ENCODE peak calls at places on chromosomes 5 and 9, in six cellular contexts. One of them, this sample, is unnamed.

GRCh38 chr9:115146581-115147021 is 28.6 kb upstream of the TNC start:
- DNase-seq in transverse colon: no peak
- DNase-seq in colonic mucosa: no peak
- DNase-seq in endodermal cell: no peak
- DNase-seq in cardiac fibroblast: peak
- DNase-seq in right cardiac atrium: no peak
- DNase-seq in this sample: no peak

GRCh38 chr9:22976454-22976853 is 529.8 kb downstream of the DMRTA1 start:
- DNase-seq in transverse colon: no peak
- DNase-seq in colonic mucosa: no peak
- DNase-seq in endodermal cell: no peak
- DNase-seq in cardiac fibroblast: peak
- DNase-seq in right cardiac atrium: no peak
- DNase-seq in this sample: no peak

GRCh38 chr5:176578391-176578808 is 29.3 kb downstream of the CDHR2 start:
- DNase-seq in transverse colon: peak
- DNase-seq in colonic mucosa: peak
- DNase-seq in endodermal cell: peak
- DNase-seq in cardiac fibroblast: peak
- DNase-seq in right cardiac atrium: no peak
- DNase-seq in this sample: peak

GRCh38 chr9:22052376-22052945 is 43.4 kb upstream of the CDKN2B start:
- DNase-seq in transverse colon: no peak
- DNase-seq in colonic mucosa: no peak
- DNase-seq in endodermal cell: no peak
- DNase-seq in cardiac fibroblast: peak
- DNase-seq in right cardiac atrium: no peak
- DNase-seq in this sample: no peak

GRCh38 chr5:140311011-140311467 is 8.1 kb upstream of the PFDN1 start:
- DNase-seq in transverse colon: no peak
- DNase-seq in colonic mucosa: peak
- DNase-seq in endodermal cell: no peak
- DNase-seq in cardiac fibroblast: peak
- DNase-seq in right cardiac atrium: no peak
- DNase-seq in this sample: no peak

GRCh38 chr5:95718203-95718602 is 12.9 kb upstream of the RHOBTB3 start:
- DNase-seq in transverse colon: no peak
- DNase-seq in colonic mucosa: no peak
- DNase-seq in endodermal cell: no peak
- DNase-seq in cardiac fibroblast: no peak
- DNase-seq in right cardiac atrium: no peak
- DNase-seq in this sample: no peak

GRCh38 chr5:142644127-142644526 is 41.8 kb downstream of the FGF1 start:
- DNase-seq in transverse colon: no peak
- DNase-seq in colonic mucosa: no peak
- DNase-seq in endodermal cell: no peak
- DNase-seq in cardiac fibroblast: peak
- DNase-seq in right cardiac atrium: no peak
- DNase-seq in this sample: no peak

GRCh38 chr9:130682490-130683121 is 11.0 kb upstream of the EXOSC2 start:
- DNase-seq in transverse colon: peak
- DNase-seq in colonic mucosa: peak
- DNase-seq in endodermal cell: peak
- DNase-seq in cardiac fibroblast: peak
- DNase-seq in right cardiac atrium: peak
- DNase-seq in this sample: peak

GRCh38 chr9:121972501-121972981 is 120.6 kb downstream of the TTLL11 start:
- DNase-seq in transverse colon: peak
- DNase-seq in colonic mucosa: peak
- DNase-seq in endodermal cell: no peak
- DNase-seq in cardiac fibroblast: peak
- DNase-seq in right cardiac atrium: no peak
- DNase-seq in this sample: no peak

GRCh38 chr9:120348951-120349429 is 231.0 kb downstream of the CDK5RAP2 start:
- DNase-seq in transverse colon: no peak
- DNase-seq in colonic mucosa: no peak
- DNase-seq in endodermal cell: peak
- DNase-seq in cardiac fibroblast: peak
- DNase-seq in right cardiac atrium: peak
- DNase-seq in this sample: peak

GRCh38 chr9:97858393-97858713 is 5.3 kb downstream of the FOXE1 start:
- DNase-seq in transverse colon: no peak
- DNase-seq in colonic mucosa: no peak
- DNase-seq in endodermal cell: no peak
- DNase-seq in cardiac fibroblast: no peak
- DNase-seq in right cardiac atrium: no peak
- DNase-seq in this sample: no peak

GRCh38 chr9:115158666-115159481 is 40.9 kb upstream of the TNC start:
- DNase-seq in transverse colon: no peak
- DNase-seq in colonic mucosa: no peak
- DNase-seq in endodermal cell: no peak
- DNase-seq in cardiac fibroblast: peak
- DNase-seq in right cardiac atrium: no peak
- DNase-seq in this sample: no peak

GRCh38 chr5:68656936-68657857 is 436.6 kb upstream of the SLC30A5 start:
- DNase-seq in transverse colon: no peak
- DNase-seq in colonic mucosa: no peak
- DNase-seq in endodermal cell: peak
- DNase-seq in cardiac fibroblast: no peak
- DNase-seq in right cardiac atrium: no peak
- DNase-seq in this sample: no peak

GRCh38 chr9:19631181-19631580 is 157.7 kb downstream of the SLC24A2 start:
- DNase-seq in transverse colon: no peak
- DNase-seq in colonic mucosa: no peak
- DNase-seq in endodermal cell: no peak
- DNase-seq in cardiac fibroblast: no peak
- DNase-seq in right cardiac atrium: no peak
- DNase-seq in this sample: no peak

GRCh38 chr9:2810424-2811075 is 33.3 kb downstream of the PUM3 start:
- DNase-seq in transverse colon: no peak
- DNase-seq in colonic mucosa: no peak
- DNase-seq in endodermal cell: peak
- DNase-seq in cardiac fibroblast: no peak
- DNase-seq in right cardiac atrium: no peak
- DNase-seq in this sample: no peak

GRCh38 chr5:132365213-132365612 is 4.3 kb upstream of the SLC22A5 start:
- DNase-seq in transverse colon: no peak
- DNase-seq in colonic mucosa: no peak
- DNase-seq in endodermal cell: no peak
- DNase-seq in cardiac fibroblast: peak
- DNase-seq in right cardiac atrium: no peak
- DNase-seq in this sample: no peak

GRCh38 chr5:5572010-5572982 is 149.8 kb downstream of the ICE1 start:
- DNase-seq in transverse colon: peak
- DNase-seq in colonic mucosa: no peak
- DNase-seq in endodermal cell: no peak
- DNase-seq in cardiac fibroblast: no peak
- DNase-seq in right cardiac atrium: peak
- DNase-seq in this sample: peak

GRCh38 chr5:126450388-126450787 is 27.2 kb downstream of the GRAMD2B start:
- DNase-seq in transverse colon: no peak
- DNase-seq in colonic mucosa: no peak
- DNase-seq in endodermal cell: no peak
- DNase-seq in cardiac fibroblast: peak
- DNase-seq in right cardiac atrium: no peak
- DNase-seq in this sample: no peak

GRCh38 chr9:123483191-123483803 is 127.3 kb downstream of the CRB2 start:
- DNase-seq in transverse colon: no peak
- DNase-seq in colonic mucosa: peak
- DNase-seq in endodermal cell: peak
- DNase-seq in cardiac fibroblast: no peak
- DNase-seq in right cardiac atrium: no peak
- DNase-seq in this sample: peak

GRCh38 chr5:159133041-159133741 is 33.5 kb upstream of the EBF1 start:
- DNase-seq in transverse colon: no peak
- DNase-seq in colonic mucosa: no peak
- DNase-seq in endodermal cell: no peak
- DNase-seq in cardiac fibroblast: peak
- DNase-seq in right cardiac atrium: peak
- DNase-seq in this sample: no peak

GRCh38 chr9:23492126-23493002 is 333.7 kb downstream of the ELAVL2 start:
- DNase-seq in transverse colon: no peak
- DNase-seq in colonic mucosa: peak
- DNase-seq in endodermal cell: peak
- DNase-seq in cardiac fibroblast: peak
- DNase-seq in right cardiac atrium: no peak
- DNase-seq in this sample: peak

GRCh38 chr5:151469992-151470391 is 22.6 kb downstream of the SLC36A1 start:
- DNase-seq in transverse colon: no peak
- DNase-seq in colonic mucosa: no peak
- DNase-seq in endodermal cell: no peak
- DNase-seq in cardiac fibroblast: no peak
- DNase-seq in right cardiac atrium: no peak
- DNase-seq in this sample: no peak

GRCh38 chr9:95284667-95285066 is 32.8 kb downstream of the FANCC start:
- DNase-seq in transverse colon: no peak
- DNase-seq in colonic mucosa: no peak
- DNase-seq in endodermal cell: no peak
- DNase-seq in cardiac fibroblast: no peak
- DNase-seq in right cardiac atrium: no peak
- DNase-seq in this sample: no peak

GRCh38 chr9:86349271-86349670 is 4.9 kb downstream of the TUT7 start:
- DNase-seq in transverse colon: no peak
- DNase-seq in colonic mucosa: no peak
- DNase-seq in endodermal cell: no peak
- DNase-seq in cardiac fibroblast: peak
- DNase-seq in right cardiac atrium: no peak
- DNase-seq in this sample: no peak

GRCh38 chr5:53091304-53091703 is 18.3 kb downstream of the MOCS2 start:
- DNase-seq in transverse colon: no peak
- DNase-seq in colonic mucosa: no peak
- DNase-seq in endodermal cell: no peak
- DNase-seq in cardiac fibroblast: peak
- DNase-seq in right cardiac atrium: no peak
- DNase-seq in this sample: no peak

GRCh38 chr5:66472010-66472409 is 124.2 kb upstream of the MAST4 start:
- DNase-seq in transverse colon: no peak
- DNase-seq in colonic mucosa: no peak
- DNase-seq in endodermal cell: no peak
- DNase-seq in cardiac fibroblast: no peak
- DNase-seq in right cardiac atrium: no peak
- DNase-seq in this sample: no peak

GRCh38 chr9:115107701-115108100 is 10.3 kb downstream of the TNC start:
- DNase-seq in transverse colon: no peak
- DNase-seq in colonic mucosa: no peak
- DNase-seq in endodermal cell: no peak
- DNase-seq in cardiac fibroblast: no peak
- DNase-seq in right cardiac atrium: no peak
- DNase-seq in this sample: no peak

GRCh38 chr5:116672203-116672602 is 97.6 kb upstream of the SEMA6A start:
- DNase-seq in transverse colon: no peak
- DNase-seq in colonic mucosa: no peak
- DNase-seq in endodermal cell: no peak
- DNase-seq in cardiac fibroblast: no peak
- DNase-seq in right cardiac atrium: no peak
- DNase-seq in this sample: no peak

GRCh38 chr9:72524820-72525539 is 3.6 kb downstream of the TMC1 start:
- DNase-seq in transverse colon: peak
- DNase-seq in colonic mucosa: peak
- DNase-seq in endodermal cell: peak
- DNase-seq in cardiac fibroblast: peak
- DNase-seq in right cardiac atrium: no peak
- DNase-seq in this sample: peak

GRCh38 chr9:78054180-78054579 is 22.6 kb upstream of the GNAQ start:
- DNase-seq in transverse colon: peak
- DNase-seq in colonic mucosa: no peak
- DNase-seq in endodermal cell: no peak
- DNase-seq in cardiac fibroblast: no peak
- DNase-seq in right cardiac atrium: no peak
- DNase-seq in this sample: no peak

GRCh38 chr5:39714036-39714698 is 289.4 kb upstream of the DAB2 start:
- DNase-seq in transverse colon: peak
- DNase-seq in colonic mucosa: peak
- DNase-seq in endodermal cell: peak
- DNase-seq in cardiac fibroblast: peak
- DNase-seq in right cardiac atrium: no peak
- DNase-seq in this sample: peak

GRCh38 chr5:58392491-58392890 is 67.4 kb downstream of the PLK2 start:
- DNase-seq in transverse colon: no peak
- DNase-seq in colonic mucosa: no peak
- DNase-seq in endodermal cell: no peak
- DNase-seq in cardiac fibroblast: no peak
- DNase-seq in right cardiac atrium: no peak
- DNase-seq in this sample: no peak

GRCh38 chr5:116479776-116480675 is 94.6 kb downstream of the SEMA6A start:
- DNase-seq in transverse colon: no peak
- DNase-seq in colonic mucosa: no peak
- DNase-seq in endodermal cell: peak
- DNase-seq in cardiac fibroblast: peak
- DNase-seq in right cardiac atrium: no peak
- DNase-seq in this sample: no peak

GRCh38 chr9:91839926-91840464 is 110.0 kb downstream of the ROR2 start:
- DNase-seq in transverse colon: no peak
- DNase-seq in colonic mucosa: no peak
- DNase-seq in endodermal cell: peak
- DNase-seq in cardiac fibroblast: no peak
- DNase-seq in right cardiac atrium: no peak
- DNase-seq in this sample: peak

GRCh38 chr5:146662229-146662628 is 146.2 kb upstream of the GPR151 start:
- DNase-seq in transverse colon: no peak
- DNase-seq in colonic mucosa: no peak
- DNase-seq in endodermal cell: no peak
- DNase-seq in cardiac fibroblast: peak
- DNase-seq in right cardiac atrium: no peak
- DNase-seq in this sample: no peak

GRCh38 chr9:113219972-113220371 is 1.1 kb downstream of the FKBP15 start:
- DNase-seq in transverse colon: no peak
- DNase-seq in colonic mucosa: no peak
- DNase-seq in endodermal cell: no peak
- DNase-seq in cardiac fibroblast: peak
- DNase-seq in right cardiac atrium: no peak
- DNase-seq in this sample: no peak
- H3K4me3 ChIP-seq in transverse colon: no peak
- H3K4me3 ChIP-seq in colonic mucosa: peak
- H3K4me3 ChIP-seq in endodermal cell: peak
- H3K4me3 ChIP-seq in cardiac fibroblast: peak
- H3K4me3 ChIP-seq in right cardiac atrium: peak
- H3K4me3 ChIP-seq in this sample: peak

GRCh38 chr5:10440367-10440990 is 1.2 kb upstream of the ROPN1L start:
- DNase-seq in transverse colon: no peak
- DNase-seq in colonic mucosa: no peak
- DNase-seq in endodermal cell: no peak
- DNase-seq in cardiac fibroblast: no peak
- DNase-seq in right cardiac atrium: no peak
- DNase-seq in this sample: no peak
- H3K4me3 ChIP-seq in transverse colon: no peak
- H3K4me3 ChIP-seq in colonic mucosa: peak
- H3K4me3 ChIP-seq in endodermal cell: peak
- H3K4me3 ChIP-seq in cardiac fibroblast: no peak
- H3K4me3 ChIP-seq in right cardiac atrium: peak
- H3K4me3 ChIP-seq in this sample: peak

GRCh38 chr9:127742435-127743088 is 7.5 kb upstream of the TOR2A start:
- DNase-seq in transverse colon: no peak
- DNase-seq in colonic mucosa: no peak
- DNase-seq in endodermal cell: peak
- DNase-seq in cardiac fibroblast: no peak
- DNase-seq in right cardiac atrium: no peak
- DNase-seq in this sample: peak
- H3K4me3 ChIP-seq in transverse colon: no peak
- H3K4me3 ChIP-seq in colonic mucosa: no peak
- H3K4me3 ChIP-seq in endodermal cell: peak
- H3K4me3 ChIP-seq in cardiac fibroblast: peak
- H3K4me3 ChIP-seq in right cardiac atrium: no peak
- H3K4me3 ChIP-seq in this sample: peak

GRCh38 chr9:126327750-126328120 is 1.1 kb downstream of the MVB12B start:
- DNase-seq in transverse colon: no peak
- DNase-seq in colonic mucosa: no peak
- DNase-seq in endodermal cell: no peak
- DNase-seq in cardiac fibroblast: no peak
- DNase-seq in right cardiac atrium: no peak
- DNase-seq in this sample: no peak
- H3K4me3 ChIP-seq in transverse colon: no peak
- H3K4me3 ChIP-seq in colonic mucosa: peak
- H3K4me3 ChIP-seq in endodermal cell: peak
- H3K4me3 ChIP-seq in cardiac fibroblast: no peak
- H3K4me3 ChIP-seq in right cardiac atrium: peak
- H3K4me3 ChIP-seq in this sample: no peak

This sample was measured in H7.